ENCODE peak calls at places on chromosome 11, in nine cellular contexts. N is endodermal cell, R is tibial artery, T is psoas muscle, S is endothelial cell, W is uterus, K is WTC11, H is GM10248, Y is right lobe of liver. J is an unnamed sample.

GRCh38 chr11:108933630-108934029 is 268.8 kb downstream of the DDX10 start:
- DNase-seq in N (no peak), R (no peak), T (no peak), S (no peak), W (no peak), K (no peak), H (no peak), Y (no peak), J (no peak)

GRCh38 chr11:64876835-64877341 is 1.5 kb downstream of the EHD1 start:
- DNase-seq in N (no peak), R (no peak), T (peak), S (no peak), W (no peak), K (no peak), H (no peak), Y (no peak), J (peak)

GRCh38 chr11:116033931-116034553 is 529.8 kb upstream of the CADM1 start:
- DNase-seq in N (no peak), R (no peak), T (no peak), S (no peak), W (no peak), K (no peak), H (peak), Y (no peak), J (no peak)

GRCh38 chr11:111376453-111376871 is 2.6 kb downstream of the POU2AF1 start:
- DNase-seq in N (no peak), R (no peak), T (no peak), S (no peak), W (no peak), K (no peak), H (no peak), Y (no peak), J (no peak)

GRCh38 chr11:117583063-117583801 is 213.8 kb downstream of the DSCAML1 start:
- DNase-seq in N (peak), R (no peak), T (no peak), S (no peak), W (no peak), K (no peak), H (no peak), Y (no peak), J (peak)

GRCh38 chr11:69422645-69423044 is 58.8 kb upstream of the LINC01488 start:
- DNase-seq in N (peak), R (no peak), T (no peak), S (no peak), W (no peak), K (no peak), H (no peak), Y (no peak), J (peak)

GRCh38 chr11:65041206-65042035 is at the start of gene SAC3D1:
- DNase-seq in N (peak), R (peak), T (no peak), S (no peak), W (no peak), K (peak), H (peak), Y (peak), J (no peak)

GRCh38 chr11:113255096-113255495 is 59.3 kb upstream of the TTC12 start:
- DNase-seq in N (no peak), R (no peak), T (no peak), S (no peak), W (no peak), K (no peak), H (no peak), Y (no peak), J (no peak)

GRCh38 chr11:73972620-73973449 is 9.8 kb downstream of the UCP2 start:
- DNase-seq in N (peak), R (no peak), T (peak), S (no peak), W (no peak), K (no peak), H (no peak), Y (no peak), J (peak)

GRCh38 chr11:42175203-42175602 is 715.8 kb upstream of the LRRC4C start:
- DNase-seq in N (no peak), R (no peak), T (no peak), S (no peak), W (no peak), K (no peak), H (no peak), Y (no peak), J (no peak)

GRCh38 chr11:63802637-63803414 is 10.4 kb upstream of the SPINDOC start:
- DNase-seq in N (peak), R (no peak), T (no peak), S (no peak), W (no peak), K (no peak), H (no peak), Y (no peak), J (peak)

GRCh38 chr11:8933931-8934330 is 1.2 kb upstream of the C11orf16 start:
- DNase-seq in N (peak), R (no peak), T (no peak), S (peak), W (no peak), K (no peak), H (no peak), Y (no peak), J (no peak)

GRCh38 chr11:33869511-33870422 is 22.1 kb downstream of the LMO2 start:
- DNase-seq in N (peak), R (peak), T (peak), S (peak), W (peak), K (peak), H (peak), Y (peak), J (peak)

GRCh38 chr11:126502982-126503381 is 147.5 kb downstream of the ST3GAL4 start:
- DNase-seq in N (peak), R (no peak), T (no peak), S (no peak), W (no peak), K (no peak), H (no peak), Y (no peak), J (no peak)

GRCh38 chr11:75523189-75523588 is 2.6 kb downstream of the GDPD5 start:
- DNase-seq in N (no peak), R (no peak), T (no peak), S (no peak), W (no peak), K (no peak), H (no peak), Y (no peak), J (no peak)

GRCh38 chr11:4087551-4087950 is 7.0 kb upstream of the RRM1 start:
- DNase-seq in N (no peak), R (no peak), T (no peak), S (no peak), W (no peak), K (no peak), H (no peak), Y (no peak), J (no peak)

GRCh38 chr11:77249427-77249826 is 52.1 kb downstream of the GDPD4 start:
- DNase-seq in N (no peak), R (no peak), T (no peak), S (no peak), W (no peak), K (no peak), H (no peak), Y (no peak), J (no peak)

GRCh38 chr11:32435947-32436750 is 810 bp upstream of the WT1 start:
- DNase-seq in N (peak), R (no peak), T (no peak), S (peak), W (peak), K (peak), H (no peak), Y (no peak), J (no peak)

GRCh38 chr11:36564376-36565032 is 3.3 kb upstream of the RAG1 start:
- DNase-seq in N (peak), R (peak), T (no peak), S (peak), W (peak), K (no peak), H (peak), Y (no peak), J (no peak)

DNA sequence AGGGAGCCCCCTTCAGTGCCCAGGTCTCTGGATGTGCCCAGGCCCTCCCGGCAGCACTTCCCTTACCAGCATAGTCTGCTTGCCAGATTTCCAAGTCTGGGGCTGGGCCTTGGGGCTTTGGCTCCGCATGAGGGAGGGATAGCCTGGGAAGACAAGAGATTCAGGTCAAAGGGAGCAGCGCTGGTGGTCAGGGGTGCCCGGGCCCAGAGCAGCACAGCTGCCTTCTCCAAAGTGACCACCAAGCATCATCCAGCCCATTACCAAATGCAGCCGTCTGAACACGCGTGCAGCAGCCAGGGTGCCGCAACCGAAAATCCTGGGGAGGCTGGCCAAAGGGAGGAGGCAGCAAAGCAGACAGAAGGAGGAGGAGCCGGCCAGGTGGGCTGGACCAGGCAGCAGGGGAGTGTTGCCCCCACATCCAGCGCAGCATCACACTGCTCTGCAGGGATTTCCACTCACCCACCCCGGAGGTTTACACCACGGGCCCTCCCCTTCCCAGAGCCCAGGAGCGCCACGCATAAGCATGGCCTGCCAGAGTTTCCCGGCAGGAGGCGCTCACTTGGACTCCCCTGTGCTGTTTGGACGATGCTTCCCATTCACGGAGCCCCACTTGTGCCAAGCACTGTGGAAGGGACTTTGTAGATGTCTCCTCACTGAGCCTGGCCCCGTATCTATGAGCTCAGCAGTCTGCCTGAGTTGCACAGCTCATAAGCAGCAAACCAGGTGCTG is 22.5 kb downstream of the TRIM29 start:
- DNase-seq in N (no peak), R (no peak), T (no peak), S (no peak), W (no peak), K (peak), H (no peak), Y (no peak), J (no peak)
- TF ChIP-seq CTCF in N (peak), R (no peak), T (no peak), S (no peak), W (no peak), K (no peak), H (no peak), Y (no peak), J (no peak)

GRCh38 chr11:17473071-17473744 is 3.4 kb downstream of the ABCC8 start:
- DNase-seq in N (peak), R (no peak), T (no peak), S (peak), W (no peak), K (peak), H (no peak), Y (no peak), J (no peak)
- TF ChIP-seq CTCF in N (peak), R (no peak), T (no peak), S (no peak), W (no peak), K (peak), H (no peak), Y (no peak), J (no peak)

GRCh38 chr11:27216268-27217149 is 146.5 kb downstream of the CCDC34 start:
- DNase-seq in N (no peak), R (no peak), T (peak), S (peak), W (peak), K (no peak), H (no peak), Y (peak), J (peak)
- TF ChIP-seq CTCF in N (no peak), R (no peak), T (no peak), S (no peak), W (no peak), K (no peak), H (no peak), Y (no peak), J (no peak)

DNA sequence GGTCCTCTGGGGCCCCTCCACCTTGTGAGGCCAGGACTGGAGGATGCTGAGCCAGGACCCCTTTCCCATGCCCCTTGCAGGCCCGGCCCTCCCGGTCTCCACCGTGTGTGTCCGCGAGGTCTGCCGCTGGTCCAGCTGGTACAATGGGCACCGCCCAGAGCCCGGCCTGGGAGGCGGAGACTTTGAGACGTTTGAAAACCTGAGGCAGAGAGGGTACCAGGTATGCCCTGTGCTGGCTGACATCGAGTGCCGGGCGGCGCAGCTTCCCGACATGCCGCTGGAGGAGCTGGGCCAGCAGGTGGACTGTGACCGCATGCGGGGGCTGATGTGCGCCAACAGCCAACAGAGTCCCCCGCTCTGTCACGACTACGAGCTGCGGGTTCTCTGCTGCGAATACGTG is 17.9 kb downstream of the MUC5B start:
- DNase-seq in N (no peak), R (no peak), T (no peak), S (no peak), W (no peak), K (no peak), H (no peak), Y (no peak), J (no peak)
- TF ChIP-seq CTCF in N (no peak), R (no peak), T (no peak), S (no peak), W (no peak), K (no peak), H (no peak), Y (no peak), J (no peak)

J was measured in kidney.